ENCODE peak calls at places on chromosome 11, in ten cellular contexts. O, J, S, E, G, A, N, Y, B and F are unnamed samples.

GRCh38 chr11:10666556-10666955 is 27.0 kb downstream of the IRAG1 start:
- DNase-seq in O (no peak), A (no peak), N (no peak), E (no peak), J (no peak), G (no peak), B (no peak), Y (no peak), S (no peak), F (no peak)

GRCh38 chr11:75320643-75321042 is 30.8 kb downstream of the ARRB1 start:
- DNase-seq in B (no peak), O (no peak), E (no peak), N (no peak), J (no peak), Y (no peak), G (no peak), A (no peak), S (no peak), F (no peak)

GRCh38 chr11:65487467-65488272 is 11.2 kb upstream of the MALAT1 start:
- DNase-seq in N (no peak), J (no peak), B (peak; percentile 95), O (peak; percentile 100), E (peak; percentile 100), S (peak; percentile 100), Y (no peak), G (peak; percentile 55), A (no peak), F (peak; percentile 100)

GRCh38 chr11:11374358-11375148 is 21.5 kb upstream of the CSNK2A3 start:
- DNase-seq in S (no peak), J (no peak), N (no peak), B (no peak), E (no peak), A (peak; percentile 28), G (no peak), Y (no peak), O (no peak), F (no peak)

GRCh38 chr11:125371451-125371935 is 124.6 kb downstream of the FEZ1 start:
- DNase-seq in G (no peak), Y (no peak), N (no peak), E (peak; percentile 98), B (no peak), O (no peak), A (no peak), S (no peak), J (no peak), F (no peak)

GRCh38 chr11:2795491-2795991 is 90.0 kb downstream of the CDKN1C start:
- DNase-seq in B (no peak), O (no peak), N (peak; percentile 3), E (no peak), J (no peak), S (no peak), A (no peak), Y (no peak), G (no peak), F (no peak)

GRCh38 chr11:19382131-19382611 is 141.4 kb upstream of the E2F8 start:
- DNase-seq in E (no peak), S (peak; percentile 50), N (no peak), A (no peak), G (no peak), B (no peak), O (no peak), Y (no peak), J (no peak), F (peak; percentile 35)

GRCh38 chr11:65410936-65411680 is 11.5 kb upstream of the NEAT1 start:
- DNase-seq in A (no peak), G (no peak), N (no peak), O (no peak), S (no peak), E (no peak), J (no peak), Y (no peak), B (peak; percentile 20), F (no peak)

GRCh38 chr11:25981998-25982397 is 349.9 kb upstream of the ANO3 start:
- DNase-seq in N (no peak), J (no peak), S (peak; percentile 27), O (peak; percentile 52), E (peak; percentile 75), A (peak; percentile 5), Y (no peak), G (peak; percentile 24), B (no peak), F (peak; percentile 66)

GRCh38 chr11:86660011-86660595 is 12.3 kb downstream of the ME3 start:
- DNase-seq in A (no peak), O (no peak), B (no peak), N (no peak), G (no peak), Y (no peak), E (no peak), S (no peak), J (no peak), F (no peak)

GRCh38 chr11:117376517-117376916 is 48.9 kb downstream of the CEP164 start:
- DNase-seq in O (no peak), J (no peak), A (no peak), N (no peak), B (no peak), Y (no peak), E (no peak), S (no peak), G (no peak), F (no peak)

GRCh38 chr11:67055812-67056211 is 835 bp upstream of the RHOD start:
- DNase-seq in O (no peak), E (no peak), S (peak; percentile 58), B (no peak), N (no peak), Y (no peak), J (no peak), A (no peak), G (no peak), F (no peak)

GRCh38 chr11:503179-503981 is 3.7 kb downstream of the RNH1 start:
- DNase-seq in N (no peak), O (peak; percentile 65), E (no peak), B (peak; percentile 62), S (peak; percentile 96), G (no peak), Y (no peak), J (no peak), A (no peak), F (peak; percentile 96)

GRCh38 chr11:24820541-24820940 is 323.7 kb downstream of the LUZP2 start:
- DNase-seq in Y (no peak), G (no peak), S (no peak), E (no peak), B (no peak), A (no peak), O (no peak), N (no peak), J (no peak), F (no peak)

GRCh38 chr11:44885065-44885777 is 65.5 kb downstream of the TP53I11 start:
- DNase-seq in E (no peak), S (no peak), J (no peak), O (no peak), N (no peak), G (no peak), A (no peak), B (no peak), Y (no peak), F (no peak)

GRCh38 chr11:17924713-17925112 is 88.1 kb downstream of the SERGEF start:
- DNase-seq in S (no peak), G (no peak), Y (no peak), E (no peak), O (no peak), B (peak; percentile 61), A (no peak), N (no peak), J (no peak), F (no peak)

GRCh38 chr11:134332782-134333181 is 994 bp downstream of the GLB1L2 start:
- DNase-seq in G (no peak), Y (no peak), O (no peak), S (no peak), A (no peak), E (no peak), N (no peak), B (no peak), J (no peak), F (no peak)

GRCh38 chr11:32068134-32068533 is 22.7 kb upstream of the RCN1 start:
- DNase-seq in S (no peak), G (no peak), B (no peak), O (no peak), Y (no peak), E (no peak), N (no peak), J (no peak), A (no peak), F (no peak)

GRCh38 chr11:117970400-117971024 is 15.7 kb upstream of the IL10RA start:
- DNase-seq in B (no peak), Y (no peak), J (no peak), G (no peak), A (no peak), E (no peak), N (no peak), S (no peak), O (no peak), F (no peak)

GRCh38 chr11:37450613-37451012 is 852.6 kb upstream of the RAG2 start:
- DNase-seq in J (no peak), O (no peak), E (no peak), B (no peak), S (no peak), Y (no peak), G (no peak), A (no peak), N (no peak), F (no peak)

GRCh38 chr11:106986261-106986660 is 32.0 kb downstream of the GUCY1A2 start:
- DNase-seq in E (no peak), J (no peak), B (no peak), N (no peak), A (no peak), G (no peak), Y (no peak), O (peak; percentile 45), S (no peak), F (no peak)